ENCODE peak calls at places on chromosomes 16 and 17, in nine cellular contexts. One of them, this sample, is unnamed.

GRCh38 chr16:26598061-26598460 is 468.7 kb upstream of the C16orf82 start:
- DNase-seq in nucleus accumbens: no peak
- DNase-seq in hepatic stellate cell: no peak
- DNase-seq in COR-L47: no peak
- DNase-seq in stimulated activated CD8-positive, alpha-beta memory T cell treated with anti-CD3 and anti-CD28 coated beads, Interleukin-7, amount 100 ng/mL, for 1 hour: peak
- DNase-seq in substantia nigra: no peak
- DNase-seq in cardiac fibroblast: no peak
- DNase-seq in neural crest cell: no peak
- DNase-seq in amygdala: no peak
- DNase-seq in this sample: no peak

GRCh38 chr17:63675607-63676539 is 24.1 kb downstream of the LIMD2 start:
- DNase-seq in nucleus accumbens: no peak
- DNase-seq in hepatic stellate cell: peak
- DNase-seq in COR-L47: peak
- DNase-seq in stimulated activated CD8-positive, alpha-beta memory T cell treated with anti-CD3 and anti-CD28 coated beads, Interleukin-7, amount 100 ng/mL, for 1 hour: no peak
- DNase-seq in substantia nigra: no peak
- DNase-seq in cardiac fibroblast: peak
- DNase-seq in neural crest cell: no peak
- DNase-seq in amygdala: peak
- DNase-seq in this sample: peak

GRCh38 chr16:30841332-30841731 is 52.5 kb downstream of the BCL7C start:
- DNase-seq in nucleus accumbens: no peak
- DNase-seq in hepatic stellate cell: no peak
- DNase-seq in COR-L47: no peak
- DNase-seq in stimulated activated CD8-positive, alpha-beta memory T cell treated with anti-CD3 and anti-CD28 coated beads, Interleukin-7, amount 100 ng/mL, for 1 hour: no peak
- DNase-seq in substantia nigra: no peak
- DNase-seq in cardiac fibroblast: no peak
- DNase-seq in neural crest cell: no peak
- DNase-seq in amygdala: no peak
- DNase-seq in this sample: no peak

GRCh38 chr17:68539536-68540469 is 27.6 kb downstream of the PRKAR1A start:
- DNase-seq in nucleus accumbens: no peak
- DNase-seq in hepatic stellate cell: no peak
- DNase-seq in COR-L47: no peak
- DNase-seq in stimulated activated CD8-positive, alpha-beta memory T cell treated with anti-CD3 and anti-CD28 coated beads, Interleukin-7, amount 100 ng/mL, for 1 hour: no peak
- DNase-seq in substantia nigra: no peak
- DNase-seq in cardiac fibroblast: peak
- DNase-seq in neural crest cell: no peak
- DNase-seq in amygdala: no peak
- DNase-seq in this sample: peak

GRCh38 chr17:11535231-11535630 is 63.0 kb upstream of the DNAH9 start:
- DNase-seq in nucleus accumbens: no peak
- DNase-seq in hepatic stellate cell: no peak
- DNase-seq in COR-L47: no peak
- DNase-seq in stimulated activated CD8-positive, alpha-beta memory T cell treated with anti-CD3 and anti-CD28 coated beads, Interleukin-7, amount 100 ng/mL, for 1 hour: no peak
- DNase-seq in substantia nigra: no peak
- DNase-seq in cardiac fibroblast: no peak
- DNase-seq in neural crest cell: no peak
- DNase-seq in amygdala: no peak
- DNase-seq in this sample: no peak

GRCh38 chr17:17559164-17559563 is 32.3 kb downstream of the PEMT start:
- DNase-seq in nucleus accumbens: no peak
- DNase-seq in hepatic stellate cell: no peak
- DNase-seq in COR-L47: no peak
- DNase-seq in stimulated activated CD8-positive, alpha-beta memory T cell treated with anti-CD3 and anti-CD28 coated beads, Interleukin-7, amount 100 ng/mL, for 1 hour: no peak
- DNase-seq in substantia nigra: no peak
- DNase-seq in cardiac fibroblast: no peak
- DNase-seq in neural crest cell: no peak
- DNase-seq in amygdala: no peak
- DNase-seq in this sample: no peak

GRCh38 chr17:37239690-37240344 is 136.0 kb upstream of the C17orf78 start:
- DNase-seq in nucleus accumbens: no peak
- DNase-seq in hepatic stellate cell: peak
- DNase-seq in COR-L47: no peak
- DNase-seq in stimulated activated CD8-positive, alpha-beta memory T cell treated with anti-CD3 and anti-CD28 coated beads, Interleukin-7, amount 100 ng/mL, for 1 hour: no peak
- DNase-seq in substantia nigra: no peak
- DNase-seq in cardiac fibroblast: peak
- DNase-seq in neural crest cell: no peak
- DNase-seq in amygdala: no peak
- DNase-seq in this sample: peak

GRCh38 chr17:40179923-40180659 is 2.8 kb downstream of the RAPGEFL1 start:
- DNase-seq in nucleus accumbens: no peak
- DNase-seq in hepatic stellate cell: peak
- DNase-seq in COR-L47: no peak
- DNase-seq in stimulated activated CD8-positive, alpha-beta memory T cell treated with anti-CD3 and anti-CD28 coated beads, Interleukin-7, amount 100 ng/mL, for 1 hour: no peak
- DNase-seq in substantia nigra: no peak
- DNase-seq in cardiac fibroblast: peak
- DNase-seq in neural crest cell: no peak
- DNase-seq in amygdala: no peak
- DNase-seq in this sample: no peak

GRCh38 chr17:61494325-61495160 is 42.3 kb downstream of the TBX4 start:
- DNase-seq in nucleus accumbens: no peak
- DNase-seq in hepatic stellate cell: no peak
- DNase-seq in COR-L47: no peak
- DNase-seq in stimulated activated CD8-positive, alpha-beta memory T cell treated with anti-CD3 and anti-CD28 coated beads, Interleukin-7, amount 100 ng/mL, for 1 hour: no peak
- DNase-seq in substantia nigra: no peak
- DNase-seq in cardiac fibroblast: no peak
- DNase-seq in neural crest cell: no peak
- DNase-seq in amygdala: no peak
- DNase-seq in this sample: no peak

GRCh38 chr17:1203111-1203966 is 23.6 kb upstream of the ABR start:
- DNase-seq in nucleus accumbens: no peak
- DNase-seq in hepatic stellate cell: peak
- DNase-seq in COR-L47: no peak
- DNase-seq in stimulated activated CD8-positive, alpha-beta memory T cell treated with anti-CD3 and anti-CD28 coated beads, Interleukin-7, amount 100 ng/mL, for 1 hour: peak
- DNase-seq in substantia nigra: no peak
- DNase-seq in cardiac fibroblast: peak
- DNase-seq in neural crest cell: peak
- DNase-seq in amygdala: no peak
- DNase-seq in this sample: no peak

GRCh38 chr16:88907768-88908167 is 41.3 kb upstream of the PABPN1L start:
- DNase-seq in nucleus accumbens: no peak
- DNase-seq in hepatic stellate cell: no peak
- DNase-seq in COR-L47: no peak
- DNase-seq in stimulated activated CD8-positive, alpha-beta memory T cell treated with anti-CD3 and anti-CD28 coated beads, Interleukin-7, amount 100 ng/mL, for 1 hour: no peak
- DNase-seq in substantia nigra: no peak
- DNase-seq in cardiac fibroblast: no peak
- DNase-seq in neural crest cell: no peak
- DNase-seq in amygdala: no peak
- DNase-seq in this sample: no peak

GRCh38 chr17:1947229-1947742 is 77.8 kb downstream of the RTN4RL1 start:
- DNase-seq in nucleus accumbens: no peak
- DNase-seq in hepatic stellate cell: no peak
- DNase-seq in COR-L47: no peak
- DNase-seq in stimulated activated CD8-positive, alpha-beta memory T cell treated with anti-CD3 and anti-CD28 coated beads, Interleukin-7, amount 100 ng/mL, for 1 hour: no peak
- DNase-seq in substantia nigra: no peak
- DNase-seq in cardiac fibroblast: no peak
- DNase-seq in neural crest cell: no peak
- DNase-seq in amygdala: no peak
- DNase-seq in this sample: no peak

GRCh38 chr17:30950189-30950588 is 20.6 kb upstream of the RNF135 start:
- DNase-seq in nucleus accumbens: no peak
- DNase-seq in hepatic stellate cell: no peak
- DNase-seq in COR-L47: no peak
- DNase-seq in stimulated activated CD8-positive, alpha-beta memory T cell treated with anti-CD3 and anti-CD28 coated beads, Interleukin-7, amount 100 ng/mL, for 1 hour: no peak
- DNase-seq in substantia nigra: no peak
- DNase-seq in cardiac fibroblast: no peak
- DNase-seq in neural crest cell: no peak
- DNase-seq in amygdala: no peak
- DNase-seq in this sample: no peak

GRCh38 chr16:69890114-69890890 is 60.8 kb upstream of the CLEC18A start:
- DNase-seq in nucleus accumbens: peak
- DNase-seq in hepatic stellate cell: peak
- DNase-seq in COR-L47: peak
- DNase-seq in stimulated activated CD8-positive, alpha-beta memory T cell treated with anti-CD3 and anti-CD28 coated beads, Interleukin-7, amount 100 ng/mL, for 1 hour: no peak
- DNase-seq in substantia nigra: peak
- DNase-seq in cardiac fibroblast: peak
- DNase-seq in neural crest cell: peak
- DNase-seq in amygdala: peak
- DNase-seq in this sample: peak

GRCh38 chr16:88430524-88431446 is 22.3 kb upstream of the ZFPM1 start:
- DNase-seq in nucleus accumbens: no peak
- DNase-seq in hepatic stellate cell: no peak
- DNase-seq in COR-L47: no peak
- DNase-seq in stimulated activated CD8-positive, alpha-beta memory T cell treated with anti-CD3 and anti-CD28 coated beads, Interleukin-7, amount 100 ng/mL, for 1 hour: no peak
- DNase-seq in substantia nigra: no peak
- DNase-seq in cardiac fibroblast: no peak
- DNase-seq in neural crest cell: no peak
- DNase-seq in amygdala: no peak
- DNase-seq in this sample: no peak

GRCh38 chr17:58019521-58019920 is 12.5 kb upstream of the SRSF1 start:
- DNase-seq in nucleus accumbens: no peak
- DNase-seq in hepatic stellate cell: no peak
- DNase-seq in COR-L47: peak
- DNase-seq in stimulated activated CD8-positive, alpha-beta memory T cell treated with anti-CD3 and anti-CD28 coated beads, Interleukin-7, amount 100 ng/mL, for 1 hour: no peak
- DNase-seq in substantia nigra: no peak
- DNase-seq in cardiac fibroblast: no peak
- DNase-seq in neural crest cell: no peak
- DNase-seq in amygdala: no peak
- DNase-seq in this sample: no peak

GRCh38 chr16:10514369-10515055 is 65.9 kb downstream of the EMP2 start:
- DNase-seq in nucleus accumbens: no peak
- DNase-seq in hepatic stellate cell: peak
- DNase-seq in COR-L47: peak
- DNase-seq in stimulated activated CD8-positive, alpha-beta memory T cell treated with anti-CD3 and anti-CD28 coated beads, Interleukin-7, amount 100 ng/mL, for 1 hour: peak
- DNase-seq in substantia nigra: no peak
- DNase-seq in cardiac fibroblast: peak
- DNase-seq in neural crest cell: peak
- DNase-seq in amygdala: peak
- DNase-seq in this sample: peak

GRCh38 chr17:16872836-16873653 is 98.9 kb downstream of the TNFRSF13B start:
- DNase-seq in nucleus accumbens: no peak
- DNase-seq in hepatic stellate cell: peak
- DNase-seq in COR-L47: peak
- DNase-seq in stimulated activated CD8-positive, alpha-beta memory T cell treated with anti-CD3 and anti-CD28 coated beads, Interleukin-7, amount 100 ng/mL, for 1 hour: no peak
- DNase-seq in substantia nigra: no peak
- DNase-seq in cardiac fibroblast: peak
- DNase-seq in neural crest cell: peak
- DNase-seq in amygdala: no peak
- DNase-seq in this sample: peak

GRCh38 chr16:12081048-12081404 is 104.5 kb downstream of the SNX29 start:
- DNase-seq in nucleus accumbens: no peak
- DNase-seq in hepatic stellate cell: no peak
- DNase-seq in COR-L47: no peak
- DNase-seq in stimulated activated CD8-positive, alpha-beta memory T cell treated with anti-CD3 and anti-CD28 coated beads, Interleukin-7, amount 100 ng/mL, for 1 hour: no peak
- DNase-seq in substantia nigra: no peak
- DNase-seq in cardiac fibroblast: no peak
- DNase-seq in neural crest cell: no peak
- DNase-seq in amygdala: no peak
- DNase-seq in this sample: no peak

GRCh38 chr17:327296-327695 is 25.3 kb downstream of the RPH3AL start:
- DNase-seq in nucleus accumbens: no peak
- DNase-seq in hepatic stellate cell: no peak
- DNase-seq in COR-L47: no peak
- DNase-seq in stimulated activated CD8-positive, alpha-beta memory T cell treated with anti-CD3 and anti-CD28 coated beads, Interleukin-7, amount 100 ng/mL, for 1 hour: no peak
- DNase-seq in substantia nigra: no peak
- DNase-seq in cardiac fibroblast: no peak
- DNase-seq in neural crest cell: no peak
- DNase-seq in amygdala: no peak
- DNase-seq in this sample: no peak

GRCh38 chr16:86823125-86823524 is 244.8 kb downstream of the FOXL1 start:
- DNase-seq in nucleus accumbens: no peak
- DNase-seq in hepatic stellate cell: no peak
- DNase-seq in COR-L47: no peak
- DNase-seq in stimulated activated CD8-positive, alpha-beta memory T cell treated with anti-CD3 and anti-CD28 coated beads, Interleukin-7, amount 100 ng/mL, for 1 hour: no peak
- DNase-seq in substantia nigra: no peak
- DNase-seq in cardiac fibroblast: no peak
- DNase-seq in neural crest cell: no peak
- DNase-seq in amygdala: no peak
- DNase-seq in this sample: no peak

GRCh38 chr17:66353937-66354401 is 51.6 kb downstream of the PRKCA start:
- DNase-seq in nucleus accumbens: no peak
- DNase-seq in hepatic stellate cell: peak
- DNase-seq in COR-L47: no peak
- DNase-seq in stimulated activated CD8-positive, alpha-beta memory T cell treated with anti-CD3 and anti-CD28 coated beads, Interleukin-7, amount 100 ng/mL, for 1 hour: no peak
- DNase-seq in substantia nigra: no peak
- DNase-seq in cardiac fibroblast: peak
- DNase-seq in neural crest cell: no peak
- DNase-seq in amygdala: no peak
- DNase-seq in this sample: no peak

GRCh38 chr16:63695347-63695746 is 1426.5 kb downstream of the CDH11 start:
- DNase-seq in nucleus accumbens: no peak
- DNase-seq in hepatic stellate cell: no peak
- DNase-seq in COR-L47: no peak
- DNase-seq in stimulated activated CD8-positive, alpha-beta memory T cell treated with anti-CD3 and anti-CD28 coated beads, Interleukin-7, amount 100 ng/mL, for 1 hour: no peak
- DNase-seq in substantia nigra: no peak
- DNase-seq in cardiac fibroblast: no peak
- DNase-seq in neural crest cell: no peak
- DNase-seq in amygdala: no peak
- DNase-seq in this sample: peak

GRCh38 chr16:50881331-50881830 is 139.5 kb downstream of the CYLD start:
- DNase-seq in nucleus accumbens: no peak
- DNase-seq in hepatic stellate cell: no peak
- DNase-seq in COR-L47: no peak
- DNase-seq in stimulated activated CD8-positive, alpha-beta memory T cell treated with anti-CD3 and anti-CD28 coated beads, Interleukin-7, amount 100 ng/mL, for 1 hour: no peak
- DNase-seq in substantia nigra: no peak
- DNase-seq in cardiac fibroblast: no peak
- DNase-seq in neural crest cell: no peak
- DNase-seq in amygdala: no peak
- DNase-seq in this sample: no peak

GRCh38 chr16:14505846-14506245 is 124.2 kb downstream of the PARN start:
- DNase-seq in nucleus accumbens: no peak
- DNase-seq in hepatic stellate cell: no peak
- DNase-seq in COR-L47: no peak
- DNase-seq in stimulated activated CD8-positive, alpha-beta memory T cell treated with anti-CD3 and anti-CD28 coated beads, Interleukin-7, amount 100 ng/mL, for 1 hour: no peak
- DNase-seq in substantia nigra: no peak
- DNase-seq in cardiac fibroblast: peak
- DNase-seq in neural crest cell: no peak
- DNase-seq in amygdala: no peak
- DNase-seq in this sample: no peak

GRCh38 chr16:68084504-68085258 is 489 bp upstream of the NFATC3 start:
- DNase-seq in nucleus accumbens: peak
- DNase-seq in hepatic stellate cell: peak
- DNase-seq in COR-L47: peak
- DNase-seq in stimulated activated CD8-positive, alpha-beta memory T cell treated with anti-CD3 and anti-CD28 coated beads, Interleukin-7, amount 100 ng/mL, for 1 hour: peak
- DNase-seq in substantia nigra: peak
- DNase-seq in cardiac fibroblast: peak
- DNase-seq in neural crest cell: peak
- DNase-seq in amygdala: peak
- DNase-seq in this sample: peak

GRCh38 chr16:50263940-50264929 is 2.1 kb upstream of the ADCY7 start:
- DNase-seq in nucleus accumbens: no peak
- DNase-seq in hepatic stellate cell: no peak
- DNase-seq in COR-L47: no peak
- DNase-seq in stimulated activated CD8-positive, alpha-beta memory T cell treated with anti-CD3 and anti-CD28 coated beads, Interleukin-7, amount 100 ng/mL, for 1 hour: no peak
- DNase-seq in substantia nigra: no peak
- DNase-seq in cardiac fibroblast: peak
- DNase-seq in neural crest cell: no peak
- DNase-seq in amygdala: no peak
- DNase-seq in this sample: no peak

GRCh38 chr16:55125818-55126385 is 195.2 kb downstream of the IRX5 start:
- DNase-seq in nucleus accumbens: no peak
- DNase-seq in hepatic stellate cell: no peak
- DNase-seq in COR-L47: no peak
- DNase-seq in stimulated activated CD8-positive, alpha-beta memory T cell treated with anti-CD3 and anti-CD28 coated beads, Interleukin-7, amount 100 ng/mL, for 1 hour: no peak
- DNase-seq in substantia nigra: no peak
- DNase-seq in cardiac fibroblast: no peak
- DNase-seq in neural crest cell: no peak
- DNase-seq in amygdala: no peak
- DNase-seq in this sample: no peak

GRCh38 chr16:28304214-28304613 is 11.9 kb downstream of the SBK1 start:
- DNase-seq in nucleus accumbens: no peak
- DNase-seq in hepatic stellate cell: peak
- DNase-seq in COR-L47: no peak
- DNase-seq in stimulated activated CD8-positive, alpha-beta memory T cell treated with anti-CD3 and anti-CD28 coated beads, Interleukin-7, amount 100 ng/mL, for 1 hour: no peak
- DNase-seq in substantia nigra: no peak
- DNase-seq in cardiac fibroblast: peak
- DNase-seq in neural crest cell: peak
- DNase-seq in amygdala: no peak
- DNase-seq in this sample: no peak

GRCh38 chr17:77526728-77527355 is 386.1 kb downstream of the SEC14L1 start:
- DNase-seq in nucleus accumbens: no peak
- DNase-seq in hepatic stellate cell: no peak
- DNase-seq in COR-L47: no peak
- DNase-seq in stimulated activated CD8-positive, alpha-beta memory T cell treated with anti-CD3 and anti-CD28 coated beads, Interleukin-7, amount 100 ng/mL, for 1 hour: no peak
- DNase-seq in substantia nigra: no peak
- DNase-seq in cardiac fibroblast: no peak
- DNase-seq in neural crest cell: no peak
- DNase-seq in amygdala: peak
- DNase-seq in this sample: no peak

GRCh38 chr17:36885161-36885735 is 52.0 kb upstream of the LHX1 start:
- DNase-seq in nucleus accumbens: no peak
- DNase-seq in hepatic stellate cell: no peak
- DNase-seq in COR-L47: no peak
- DNase-seq in stimulated activated CD8-positive, alpha-beta memory T cell treated with anti-CD3 and anti-CD28 coated beads, Interleukin-7, amount 100 ng/mL, for 1 hour: no peak
- DNase-seq in substantia nigra: no peak
- DNase-seq in cardiac fibroblast: peak
- DNase-seq in neural crest cell: no peak
- DNase-seq in amygdala: no peak
- DNase-seq in this sample: no peak

This sample was measured in G401.